ENCODE peak calls at places on chromosomes 1 and 21, in nine cellular contexts. I is lower lobe of right lung; Q is left lung; P is cardiac muscle cell; O is astrocyte; W is epithelial cell of esophagus; E is DND-41; R is uterus; H is CD4-positive, alpha-beta T cell. T is an unnamed sample.

GRCh38 chr1:205275133-205275532 is 46.4 kb downstream of the NUAK2 start:
- DNase-seq in I (peak), Q (peak), P (no peak), O (no peak), W (no peak), E (no peak), R (no peak), H (peak), T (no peak)

GRCh38 chr1:65792671-65793358 is at the start of gene PDE4B:
- DNase-seq in I (peak), Q (no peak), P (peak), O (peak), W (no peak), E (no peak), R (no peak), H (no peak), T (no peak)

GRCh38 chr1:228098323-228098931 is 4.7 kb downstream of the C1orf35 start:
- DNase-seq in I (no peak), Q (no peak), P (no peak), O (no peak), W (no peak), E (no peak), R (no peak), H (no peak), T (no peak)

GRCh38 chr1:21344750-21345443 is 54.6 kb upstream of the ECE1 start:
- DNase-seq in I (peak), Q (no peak), P (no peak), O (no peak), W (no peak), E (peak), R (no peak), H (no peak), T (no peak)

GRCh38 chr1:236997882-236998281 is 6.4 kb downstream of the MT1HL1 start:
- DNase-seq in I (peak), Q (peak), P (peak), O (no peak), W (peak), E (no peak), R (no peak), H (no peak), T (no peak)

GRCh38 chr1:20187813-20188454 is 1.6 kb upstream of the PLA2G2C start:
- DNase-seq in I (no peak), Q (no peak), P (no peak), O (no peak), W (no peak), E (no peak), R (no peak), H (no peak), T (no peak)

GRCh38 chr21:40819262-40819661 is 27.7 kb downstream of the DSCAM start:
- DNase-seq in I (no peak), Q (no peak), P (no peak), O (no peak), W (no peak), E (no peak), R (no peak), H (no peak), T (no peak)

GRCh38 chr1:161816201-161816600 is 50.1 kb downstream of the ATF6 start:
- DNase-seq in I (no peak), Q (no peak), P (no peak), O (peak), W (no peak), E (no peak), R (no peak), H (no peak), T (no peak)

GRCh38 chr1:174931214-174931613 is 68.5 kb upstream of the CACYBP start:
- DNase-seq in I (no peak), Q (no peak), P (no peak), O (no peak), W (peak), E (no peak), R (no peak), H (no peak), T (no peak)

GRCh38 chr21:41712201-41712600 is 54.7 kb downstream of the RIPK4 start:
- DNase-seq in I (no peak), Q (no peak), P (peak), O (no peak), W (no peak), E (no peak), R (no peak), H (no peak), T (no peak)

GRCh38 chr1:95095833-95096217 is 21.3 kb upstream of the TLCD4 start:
- DNase-seq in I (no peak), Q (no peak), P (no peak), O (no peak), W (no peak), E (no peak), R (no peak), H (no peak), T (no peak)

GRCh38 chr21:17911628-17912027 is 92.5 kb upstream of the C21orf91 start:
- DNase-seq in I (no peak), Q (no peak), P (no peak), O (peak), W (peak), E (no peak), R (no peak), H (no peak), T (no peak)

GRCh38 chr1:240663160-240663879 is 51.4 kb upstream of the GREM2 start:
- DNase-seq in I (no peak), Q (no peak), P (no peak), O (peak), W (no peak), E (no peak), R (no peak), H (no peak), T (no peak)

GRCh38 chr1:119086830-119087229 is 53.6 kb downstream of the WARS2 start:
- DNase-seq in I (no peak), Q (no peak), P (no peak), O (no peak), W (no peak), E (no peak), R (no peak), H (no peak), T (no peak)

GRCh38 chr1:36829066-36829465 is 205.2 kb downstream of the GRIK3 start:
- DNase-seq in I (no peak), Q (no peak), P (no peak), O (no peak), W (no peak), E (no peak), R (no peak), H (no peak), T (no peak)

GRCh38 chr21:33246506-33246905 is 16.8 kb downstream of the IFNAR2 start:
- DNase-seq in I (no peak), Q (no peak), P (no peak), O (no peak), W (no peak), E (no peak), R (no peak), H (no peak), T (no peak)

GRCh38 chr1:3573499-3573898 is 37.8 kb downstream of the MEGF6 start:
- DNase-seq in I (no peak), Q (no peak), P (no peak), O (no peak), W (no peak), E (no peak), R (no peak), H (no peak), T (no peak)

GRCh38 chr1:155012052-155012546 is 9.5 kb downstream of the ZBTB7B start:
- DNase-seq in I (peak), Q (peak), P (peak), O (no peak), W (peak), E (no peak), R (peak), H (no peak), T (peak)

GRCh38 chr1:44684525-44684924 is 10.0 kb downstream of the ARMH1 start:
- DNase-seq in I (no peak), Q (peak), P (no peak), O (no peak), W (no peak), E (no peak), R (no peak), H (no peak), T (no peak)

GRCh38 chr21:37249112-37249904 is 17.8 kb downstream of the VPS26C start:
- DNase-seq in I (no peak), Q (no peak), P (no peak), O (no peak), W (no peak), E (no peak), R (no peak), H (no peak), T (no peak)

GRCh38 chr1:26281091-26281958 is 1.4 kb downstream of the SH3BGRL3 start:
- DNase-seq in I (no peak), Q (no peak), P (no peak), O (no peak), W (no peak), E (no peak), R (no peak), H (no peak), T (no peak)

GRCh38 chr1:234692961-234693360 is 83.0 kb upstream of the IRF2BP2 start:
- DNase-seq in I (no peak), Q (no peak), P (no peak), O (no peak), W (no peak), E (no peak), R (no peak), H (no peak), T (no peak)

GRCh38 chr1:150484861-150485260 is 2.4 kb upstream of the TARS2 start:
- DNase-seq in I (no peak), Q (no peak), P (no peak), O (peak), W (peak), E (no peak), R (no peak), H (no peak), T (no peak)

GRCh38 chr1:224852901-224853568 is 76.4 kb upstream of the DNAH14 start:
- DNase-seq in I (no peak), Q (no peak), P (peak), O (peak), W (peak), E (peak), R (no peak), H (no peak), T (no peak)

GRCh38 chr1:48026275-48026674 is 29.1 kb upstream of the TRABD2B start:
- DNase-seq in I (no peak), Q (no peak), P (no peak), O (no peak), W (peak), E (no peak), R (no peak), H (no peak), T (no peak)

GRCh38 chr1:1943834-1944570 is 24.9 kb upstream of the TMEM52 start:
- DNase-seq in I (peak), Q (no peak), P (peak), O (peak), W (peak), E (peak), R (no peak), H (peak), T (no peak)

GRCh38 chr21:46095814-46096595 is 1.9 kb upstream of the COL6A2 start:
- DNase-seq in I (no peak), Q (no peak), P (no peak), O (no peak), W (no peak), E (no peak), R (no peak), H (no peak), T (no peak)

GRCh38 chr1:9689011-9689706 is 37.6 kb downstream of the PIK3CD start:
- DNase-seq in I (peak), Q (peak), P (peak), O (no peak), W (peak), E (peak), R (peak), H (peak), T (peak)

GRCh38 chr1:226063362-226064167 is 1.0 kb downstream of the H3-3A start:
- DNase-seq in I (peak), Q (peak), P (peak), O (peak), W (peak), E (peak), R (peak), H (peak), T (no peak)

DNA sequence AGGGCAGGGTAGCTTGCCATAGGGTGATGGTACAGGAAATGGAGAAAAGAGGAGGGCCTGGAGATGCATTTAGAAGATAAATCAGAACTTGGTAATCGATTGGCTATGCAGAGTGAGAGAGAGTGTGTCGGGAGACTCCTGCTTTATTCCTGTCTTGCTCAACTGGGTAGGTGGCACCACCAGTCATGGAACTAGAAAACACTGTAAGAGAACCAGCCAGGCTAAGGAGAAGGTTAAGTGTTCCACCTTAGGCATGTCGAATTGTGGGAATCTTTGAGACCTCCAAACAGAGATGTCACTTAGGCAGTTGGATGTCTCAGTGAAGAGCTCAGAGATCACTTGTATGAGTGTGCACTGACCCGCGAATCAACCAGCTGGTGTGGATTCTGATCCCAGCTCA is 28.7 kb upstream of the RD3 start:
- DNase-seq in I (no peak), Q (no peak), P (no peak), O (no peak), W (peak), E (no peak), R (no peak), H (no peak), T (no peak)
- TF ChIP-seq CTCF in I (no peak), Q (no peak), P (no peak), O (no peak), W (peak), E (no peak), R (no peak), H (no peak), T (no peak)

GRCh38 chr1:74650561-74650960 is 23.0 kb downstream of the ERICH3 start:
- DNase-seq in I (no peak), Q (no peak), P (no peak), O (peak), W (peak), E (no peak), R (no peak), H (no peak), T (no peak)

DNA sequence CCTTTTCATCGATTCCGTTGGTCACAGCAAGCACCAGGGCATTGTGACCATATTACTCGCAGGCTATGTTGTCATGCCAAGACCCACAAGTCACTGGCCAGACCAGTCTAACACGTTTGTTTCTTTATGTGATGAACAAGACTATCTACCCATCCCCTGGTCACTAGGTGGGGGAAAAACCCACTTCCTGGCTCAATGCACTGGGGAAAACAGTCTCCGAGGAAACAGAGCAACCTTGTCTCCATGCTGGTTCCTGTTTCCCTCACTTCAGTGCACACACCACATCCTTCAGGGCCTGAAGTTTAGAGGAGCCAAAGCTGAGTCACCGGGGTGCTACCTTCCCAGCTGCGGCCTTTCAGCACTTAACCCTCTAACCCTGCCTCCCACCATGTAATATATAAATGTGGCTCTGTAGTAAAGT is 20.9 kb downstream of the ERICH3 start:
- DNase-seq in I (no peak), Q (peak), P (no peak), O (peak), W (peak), E (peak), R (peak), H (no peak), T (no peak)
- TF ChIP-seq CTCF in I (no peak), Q (no peak), P (no peak), O (no peak), W (no peak), E (no peak), R (no peak), H (no peak), T (no peak)

GRCh38 chr21:36188081-36188681 is 31.6 kb downstream of the DOP1B start:
- DNase-seq in I (peak), Q (peak), P (no peak), O (no peak), W (peak), E (no peak), R (no peak), H (no peak), T (no peak)
- TF ChIP-seq CTCF in I (no peak), Q (no peak), P (no peak), O (no peak), W (no peak), E (no peak), R (no peak), H (no peak), T (no peak)

GRCh38 chr1:111334169-111334568 is 43.5 kb downstream of the CHIA start:
- DNase-seq in I (no peak), Q (no peak), P (peak), O (peak), W (peak), E (peak), R (no peak), H (peak), T (no peak)
- TF ChIP-seq CTCF in I (peak), Q (no peak), P (peak), O (peak), W (peak), E (peak), R (no peak), H (peak), T (no peak)

GRCh38 chr1:88736633-88737248 is 52.7 kb downstream of the PKN2 start:
- DNase-seq in I (no peak), Q (no peak), P (no peak), O (peak), W (peak), E (peak), R (no peak), H (no peak), T (no peak)
- TF ChIP-seq CTCF in I (peak), Q (peak), P (peak), O (peak), W (peak), E (peak), R (no peak), H (no peak), T (no peak)